ENCODE peak calls at places on chromosomes 7 and 10, in five cellular contexts. G is psoas muscle, J is right lobe of liver, I is sigmoid colon, X is OCI-LY7. R is an unnamed sample.

GRCh38 chr10:92110039-92110794 is 180.7 kb downstream of the CPEB3 start:
- DNase-seq in G (no peak), J (no peak), I (no peak), X (no peak), R (peak)

GRCh38 chr10:46223626-46224413 is 63.0 kb upstream of the ANTXRL start:
- DNase-seq in G (no peak), J (no peak), I (no peak), X (no peak), R (no peak)

GRCh38 chr10:34121974-34122282 is 693.2 kb downstream of the PARD3 start:
- DNase-seq in G (no peak), J (no peak), I (no peak), X (no peak), R (peak)

GRCh38 chr7:78018541-78019456 is 220.2 kb downstream of the PHTF2 start:
- DNase-seq in G (peak), J (no peak), I (peak), X (no peak), R (peak)

GRCh38 chr7:150450491-150450992 is at the start of gene GIMAP8:
- DNase-seq in G (peak), J (peak), I (peak), X (no peak), R (no peak)

GRCh38 chr7:82481499-82482097 is 38.0 kb upstream of the CACNA2D1 start:
- DNase-seq in G (no peak), J (no peak), I (no peak), X (peak), R (no peak)

GRCh38 chr10:15346440-15347141 is 24.5 kb downstream of the FAM171A1 start:
- DNase-seq in G (no peak), J (no peak), I (peak), X (no peak), R (peak)

GRCh38 chr10:43203491-43204393 is 63.1 kb downstream of the RASGEF1A start:
- DNase-seq in G (peak), J (peak), I (peak), X (peak), R (no peak)

GRCh38 chr10:132308588-132309451 is 1.1 kb upstream of the STK32C start:
- DNase-seq in G (no peak), J (no peak), I (no peak), X (no peak), R (no peak)

GRCh38 chr7:152313879-152314604 is 121.8 kb downstream of the KMT2C start:
- DNase-seq in G (no peak), J (no peak), I (no peak), X (no peak), R (peak)

GRCh38 chr7:82376739-82377138 is 66.8 kb downstream of the CACNA2D1 start:
- DNase-seq in G (no peak), J (no peak), I (no peak), X (no peak), R (no peak)

GRCh38 chr7:155233703-155234492 is 63.8 kb upstream of the INSIG1 start:
- DNase-seq in G (no peak), J (peak), I (no peak), X (no peak), R (peak)

GRCh38 chr10:60137292-60137992 is 231.1 kb upstream of the CCDC6 start:
- DNase-seq in G (no peak), J (no peak), I (no peak), X (no peak), R (no peak)

GRCh38 chr7:5872326-5872725 is 8.3 kb upstream of the OCM start:
- DNase-seq in G (no peak), J (no peak), I (no peak), X (no peak), R (no peak)

GRCh38 chr7:46637793-46638735 is 717.0 kb upstream of the IGFBP3 start:
- DNase-seq in G (no peak), J (no peak), I (no peak), X (no peak), R (no peak)

GRCh38 chr7:130272456-130273080 is 5.9 kb downstream of the CPA2 start:
- DNase-seq in G (no peak), J (no peak), I (no peak), X (no peak), R (no peak)

GRCh38 chr7:98831641-98832221 is 38.1 kb downstream of the TMEM130 start:
- DNase-seq in G (no peak), J (no peak), I (no peak), X (peak), R (peak)

GRCh38 chr7:50351267-50351666 is 46.8 kb downstream of the IKZF1 start:
- DNase-seq in G (no peak), J (no peak), I (no peak), X (no peak), R (no peak)

GRCh38 chr7:41628926-41629325 is 74.0 kb downstream of the INHBA start:
- DNase-seq in G (no peak), J (no peak), I (no peak), X (no peak), R (no peak)

GRCh38 chr10:93591065-93591808 is 9.8 kb downstream of the RBP4 start:
- DNase-seq in G (no peak), J (no peak), I (no peak), X (no peak), R (no peak)

GRCh38 chr7:115851291-115851690 is 179.3 kb downstream of the TFEC start:
- DNase-seq in G (no peak), J (no peak), I (no peak), X (peak), R (peak)

GRCh38 chr7:31748084-31748483 is 61.1 kb downstream of the PPP1R17 start:
- DNase-seq in G (no peak), J (no peak), I (no peak), X (no peak), R (no peak)

GRCh38 chr7:44898059-44898458 is 12.7 kb upstream of the PURB start:
- DNase-seq in G (no peak), J (no peak), I (no peak), X (no peak), R (no peak)

GRCh38 chr10:62057359-62057758 is 155.9 kb downstream of the ARID5B start:
- DNase-seq in G (no peak), J (no peak), I (no peak), X (no peak), R (no peak)

GRCh38 chr10:17169807-17170206 is 31.7 kb downstream of the TRDMT1 start:
- DNase-seq in G (no peak), J (no peak), I (no peak), X (no peak), R (no peak)

GRCh38 chr10:44578271-44578670 is 193.4 kb upstream of the CXCL12 start:
- DNase-seq in G (no peak), J (no peak), I (no peak), X (no peak), R (no peak)

GRCh38 chr7:83655951-83656556 is 7.1 kb upstream of the SEMA3E start:
- DNase-seq in G (no peak), J (no peak), I (no peak), X (peak), R (peak)

GRCh38 chr10:29627201-29628105 is 7.3 kb downstream of the SVIL start:
- DNase-seq in G (no peak), J (no peak), I (no peak), X (no peak), R (peak)

GRCh38 chr10:114045738-114046458 is 2.2 kb downstream of the ADRB1 start:
- DNase-seq in G (no peak), J (no peak), I (no peak), X (no peak), R (no peak)

GRCh38 chr10:5076615-5077014 is 17.6 kb upstream of the AKR1C3 start:
- DNase-seq in G (no peak), J (no peak), I (no peak), X (no peak), R (no peak)

GRCh38 chr7:12250232-12250631 is 39.1 kb downstream of the TMEM106B start:
- DNase-seq in G (no peak), J (no peak), I (no peak), X (no peak), R (no peak)

GRCh38 chr7:47380325-47381131 is 201.4 kb downstream of the TNS3 start:
- DNase-seq in G (no peak), J (no peak), I (peak), X (no peak), R (peak)

GRCh38 chr10:122558452-122558851 is 2.1 kb upstream of the DMBT1 start:
- DNase-seq in G (no peak), J (no peak), I (no peak), X (no peak), R (no peak)

GRCh38 chr7:36487756-36488336 is 98.2 kb downstream of the ANLN start:
- DNase-seq in G (no peak), J (no peak), I (no peak), X (peak), R (peak)

GRCh38 chr7:135257790-135258189 is 24.2 kb downstream of the STRA8 start:
- DNase-seq in G (no peak), J (no peak), I (no peak), X (no peak), R (no peak)

GRCh38 chr10:132958886-132959295 is 16.5 kb upstream of the CFAP46 start:
- DNase-seq in G (no peak), J (peak), I (peak), X (no peak), R (no peak)

GRCh38 chr10:121070257-121070656 is 219.1 kb downstream of the WDR11 start:
- DNase-seq in G (no peak), J (no peak), I (no peak), X (peak), R (no peak)
- TF ChIP-seq CTCF in G (no peak), J (peak), I (no peak), X (peak), R (no peak)

GRCh38 chr7:66145404-66145843 is 30.8 kb downstream of the CRCP start:
- DNase-seq in G (peak), J (no peak), I (peak), X (no peak), R (no peak)
- H3K27ac ChIP-seq in G (no peak), J (peak), I (peak), X (no peak), R (no peak)

GRCh38 chr7:157575777-157576176 is 239.0 kb downstream of the DNAJB6 start:
- DNase-seq in G (no peak), J (no peak), I (no peak), X (no peak), R (no peak)

GRCh38 chr7:157577061-157577460 is 240.3 kb downstream of the DNAJB6 start:
- DNase-seq in G (no peak), J (no peak), I (no peak), X (no peak), R (no peak)

GRCh38 chr7:157574120-157574519 is 237.3 kb downstream of the DNAJB6 start:
- DNase-seq in G (no peak), J (no peak), I (peak), X (no peak), R (no peak)

GRCh38 chr7:157576415-157576814 is 239.6 kb downstream of the DNAJB6 start:
- DNase-seq in G (no peak), J (no peak), I (no peak), X (no peak), R (no peak)

GRCh38 chr7:157575181-157575580 is 238.4 kb downstream of the DNAJB6 start:
- DNase-seq in G (no peak), J (no peak), I (peak), X (no peak), R (no peak)
- H3K4me3 ChIP-seq in G (no peak), J (no peak), I (no peak), X (no peak), R (no peak)

GRCh38 chr10:104056619-104057273 is 28.9 kb downstream of the COL17A1 start:
- DNase-seq in G (no peak), J (no peak), I (no peak), X (no peak), R (no peak)
- TF ChIP-seq CTCF in G (no peak), J (no peak), I (no peak), X (no peak), R (no peak)